ENCODE peak calls at places on chromosomes 16 and 17, in six cellular contexts. I is neural crest cell, K is stomach, V is cardiac fibroblast, O is NCI-H1694 treated with DMSO at 0.1 percent for 48 hours, P is LNCaP clone FGC. W is an unnamed sample.

GRCh38 chr16:18937390-18937789 is 11.2 kb upstream of the SMG1 start:
- DNase-seq in P (no peak), V (no peak), K (no peak), I (no peak), O (no peak), W (no peak)

GRCh38 chr16:83113317-83113716 is 486.5 kb downstream of the CDH13 start:
- DNase-seq in I (peak), P (no peak), V (peak), O (no peak), K (no peak), W (peak)

GRCh38 chr16:77732241-77732946 is 10.1 kb downstream of the NUDT7 start:
- DNase-seq in V (peak), K (no peak), P (no peak), I (no peak), O (no peak), W (no peak)

GRCh38 chr16:89431616-89432015 is 58.7 kb downstream of the ANKRD11 start:
- DNase-seq in I (no peak), K (no peak), O (no peak), P (no peak), V (no peak), W (no peak)

GRCh38 chr16:23497543-23497868 is 12.8 kb downstream of the GGA2 start:
- DNase-seq in I (no peak), V (no peak), K (no peak), P (no peak), O (no peak), W (no peak)

GRCh38 chr16:51540259-51540658 is 389.2 kb upstream of the SALL1 start:
- DNase-seq in K (no peak), O (no peak), V (peak), P (no peak), I (no peak), W (no peak)

GRCh38 chr16:11692651-11693050 is 24.4 kb downstream of the SNN start:
- DNase-seq in P (no peak), V (no peak), I (no peak), O (no peak), K (no peak), W (no peak)

GRCh38 chr17:18280239-18280638 is 19.8 kb downstream of the MIEF2 start:
- DNase-seq in V (no peak), P (no peak), O (no peak), K (no peak), I (no peak), W (no peak)

GRCh38 chr17:56681561-56682266 is 88.2 kb downstream of the NOG start:
- DNase-seq in V (peak), P (no peak), K (no peak), O (no peak), I (no peak), W (no peak)